ENCODE peak calls at places on chromosome 14, in nine cellular contexts. K, S, I, X, Y, D, P, U and J are unnamed samples.
A peak's percentile ranks its signal among the peaks of the same experiment; 100 is the strongest.

GRCh38 chr14:90850487-90850886 is 34.3 kb upstream of the TTC7B start:
- DNase-seq in K (peak; percentile 59), S (no peak), I (peak; percentile 83), X (peak; percentile 58), Y (no peak), D (peak; percentile 29), P (no peak), U (no peak), J (no peak)

GRCh38 chr14:91405241-91405721 is 12.3 kb downstream of the CCDC88C start:
- DNase-seq in K (no peak), S (no peak), I (no peak), X (no peak), Y (no peak), D (no peak), P (no peak), U (no peak), J (no peak)

GRCh38 chr14:77097006-77097688 is 911 bp upstream of the CIPC start:
- DNase-seq in K (no peak), S (no peak), I (peak; percentile 57), X (peak; percentile 23), Y (no peak), D (peak; percentile 66), P (no peak), U (no peak), J (no peak)

GRCh38 chr14:53355581-53356112 is 202.5 kb upstream of the DDHD1 start:
- DNase-seq in K (peak; percentile 4), S (no peak), I (peak; percentile 54), X (peak; percentile 37), Y (no peak), D (peak; percentile 91), P (no peak), U (no peak), J (no peak)

GRCh38 chr14:70890842-70891442 is 16.3 kb upstream of the PCNX1 start:
- DNase-seq in K (no peak), S (no peak), I (no peak), X (no peak), Y (no peak), D (no peak), P (peak; percentile 22), U (no peak), J (no peak)

GRCh38 chr14:56855891-56856461 is 45.7 kb upstream of the OTX2 start:
- DNase-seq in K (no peak), S (no peak), I (no peak), X (no peak), Y (no peak), D (no peak), P (no peak), U (no peak), J (no peak)

GRCh38 chr14:34826661-34827060 is 48.5 kb downstream of the BAZ1A start:
- DNase-seq in K (no peak), S (no peak), I (peak; percentile 59), X (peak; percentile 38), Y (no peak), D (peak; percentile 35), P (no peak), U (no peak), J (no peak)

GRCh38 chr14:104580961-104581360 is 1.4 kb downstream of the C14orf180 start:
- DNase-seq in K (no peak), S (peak; percentile 72), I (peak; percentile 31), X (peak; percentile 46), Y (peak; percentile 27), D (no peak), P (peak; percentile 81), U (no peak), J (no peak)

GRCh38 chr14:104439625-104440024 is 139.9 kb upstream of the C14orf180 start:
- DNase-seq in K (no peak), S (no peak), I (no peak), X (no peak), Y (no peak), D (no peak), P (no peak), U (no peak), J (no peak)

GRCh38 chr14:104388011-104388521 is 191.5 kb upstream of the C14orf180 start:
- DNase-seq in K (peak; percentile 2), S (no peak), I (no peak), X (no peak), Y (no peak), D (no peak), P (no peak), U (no peak), J (no peak)

GRCh38 chr14:36317650-36318049 is 2.8 kb downstream of the MBIP start:
- DNase-seq in K (no peak), S (no peak), I (peak; percentile 21), X (peak; percentile 36), Y (no peak), D (no peak), P (no peak), U (no peak), J (no peak)

GRCh38 chr14:49954171-49954631 is 61.3 kb downstream of the ARF6 start:
- DNase-seq in K (no peak), S (peak; percentile 56), I (peak; percentile 68), X (no peak), Y (no peak), D (peak; percentile 46), P (no peak), U (no peak), J (peak; percentile 38)

GRCh38 chr14:63901434-63902085 is 48.8 kb downstream of the SYNE2 start:
- DNase-seq in K (no peak), S (no peak), I (peak; percentile 84), X (peak; percentile 86), Y (no peak), D (peak; percentile 91), P (no peak), U (no peak), J (peak; percentile 57)

DNA sequence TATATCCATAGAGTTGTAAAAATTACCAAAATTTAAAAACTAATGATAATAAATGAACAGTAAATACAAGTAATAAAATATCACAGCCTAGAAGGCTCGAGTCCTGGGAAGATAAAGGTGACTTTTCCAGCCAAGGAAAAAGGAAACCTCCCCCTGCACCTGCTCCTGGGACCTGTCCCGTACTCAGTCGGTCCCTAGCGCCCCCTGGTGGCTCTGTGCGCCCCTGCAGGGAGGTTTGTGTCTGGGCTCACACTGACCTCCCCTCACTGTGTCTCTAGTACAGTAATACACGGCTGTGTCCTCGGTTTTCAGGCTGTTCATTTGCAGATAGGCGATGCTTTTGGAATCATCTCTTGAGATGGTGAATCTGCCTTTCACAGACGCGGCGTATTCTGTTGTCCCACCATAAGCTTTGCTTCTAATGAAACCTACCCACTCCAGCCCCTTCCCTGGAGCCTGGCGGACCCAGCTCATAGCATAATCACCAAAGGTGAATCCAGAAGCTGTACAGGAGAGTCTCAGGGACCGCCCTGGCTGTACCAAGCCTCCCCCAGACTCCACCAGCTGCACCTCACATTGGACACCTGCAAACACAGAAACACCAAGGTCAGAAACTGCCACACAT is 1030.4 kb downstream of the TMEM121 start:
- DNase-seq in K (no peak), S (no peak), I (peak; percentile 4), X (peak; percentile 68), Y (peak; percentile 28), D (no peak), P (peak; percentile 79), U (no peak), J (no peak)
- TF ChIP-seq CTCF in K (no peak), S (peak; percentile 19), I (peak; percentile 35), X (peak; percentile 86), Y (peak; percentile 49), D (peak; percentile 27), P (peak; percentile 84), U (no peak), J (no peak)

GRCh38 chr14:69363055-69363454 is 35.0 kb downstream of the ERH start:
- DNase-seq in K (peak; percentile 34), S (peak; percentile 66), I (peak; percentile 48), X (no peak), Y (peak; percentile 42), D (peak; percentile 61), P (peak; percentile 67), U (no peak), J (peak; percentile 29)
- TF ChIP-seq CTCF in K (no peak), S (peak; percentile 37), I (peak; percentile 67), X (no peak), Y (peak; percentile 57), D (peak; percentile 75), P (peak; percentile 57), U (peak; percentile 16), J (peak; percentile 85)

DNA sequence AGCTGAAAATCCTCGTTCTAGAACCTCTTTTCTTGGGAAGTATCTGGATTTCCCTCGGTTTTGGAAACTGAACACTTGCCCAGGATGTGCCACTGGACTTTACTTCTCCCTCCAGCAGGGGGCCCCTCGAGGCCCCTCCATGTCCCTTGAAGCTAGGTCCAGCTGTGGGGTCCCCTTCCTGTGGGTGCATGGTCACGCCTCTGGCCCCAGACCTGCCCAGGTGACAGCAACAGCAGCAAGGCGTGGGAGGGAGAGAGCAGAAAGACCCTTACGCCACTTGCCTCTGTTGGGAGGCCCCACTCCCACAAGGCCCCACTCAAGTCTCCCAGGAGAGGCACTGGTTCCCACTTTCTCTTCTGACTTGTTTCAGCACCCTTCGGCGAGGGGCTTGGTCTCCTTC is 3.1 kb downstream of the SLC25A29 start:
- DNase-seq in K (peak; percentile 44), S (no peak), I (peak; percentile 38), X (peak; percentile 50), Y (no peak), D (no peak), P (peak; percentile 53), U (no peak), J (no peak)
- TF ChIP-seq CTCF in K (peak; percentile 72), S (peak; percentile 50), I (peak; percentile 76), X (peak; percentile 44), Y (peak; percentile 48), D (peak; percentile 79), P (peak; percentile 85), U (no peak), J (peak; percentile 67)

DNA sequence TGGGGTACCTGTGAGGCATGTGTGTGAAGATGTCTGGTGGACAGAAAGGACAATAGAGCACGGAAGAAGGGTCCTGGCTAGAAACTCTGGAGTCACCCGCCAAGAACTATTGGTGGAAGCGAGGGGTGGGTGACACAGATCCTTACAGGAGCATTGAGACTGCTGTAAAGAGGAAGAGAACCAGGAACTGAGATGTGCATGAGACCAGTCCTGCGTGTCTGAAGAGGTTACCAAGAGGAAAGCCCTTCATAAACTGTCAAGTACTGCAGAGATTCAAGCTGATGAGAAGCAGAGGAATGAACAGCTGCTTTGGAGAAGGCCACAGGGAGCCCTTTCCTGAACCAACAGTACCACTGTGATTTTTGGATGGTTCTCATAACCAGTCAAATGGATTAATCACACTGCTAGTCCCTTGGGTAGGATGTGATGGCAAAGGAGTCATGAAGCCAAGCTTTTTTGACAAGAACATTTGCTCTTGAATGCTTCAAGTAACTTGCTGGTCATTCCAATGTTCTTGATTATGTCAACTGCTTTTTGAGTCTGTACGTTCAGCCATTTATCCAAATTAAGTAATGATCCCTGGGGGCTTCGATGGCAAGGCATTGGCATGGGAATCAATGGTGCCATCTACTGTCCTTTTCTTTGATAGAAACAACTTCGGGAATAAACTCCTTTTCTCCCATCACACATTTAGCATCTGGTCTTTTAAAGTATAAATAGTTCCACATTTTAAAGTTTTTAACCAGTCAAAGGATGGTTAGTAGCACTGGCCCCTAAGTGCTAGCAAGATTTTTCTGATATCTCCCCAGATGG is 42.9 kb downstream of the GPR135 start:
- DNase-seq in K (no peak), S (no peak), I (peak; percentile 59), X (no peak), Y (no peak), D (no peak), P (no peak), U (no peak), J (no peak)
- TF ChIP-seq CTCF in K (no peak), S (no peak), I (peak; percentile 17), X (peak; percentile 29), Y (peak; percentile 24), D (peak; percentile 26), P (peak; percentile 44), U (no peak), J (peak; percentile 1)

GRCh38 chr14:100903672-100904185 is at the start of gene RTL1:
- DNase-seq in K (no peak), S (no peak), I (no peak), X (no peak), Y (peak; percentile 22), D (no peak), P (no peak), U (peak; percentile 24), J (no peak)
- TF ChIP-seq CTCF in K (no peak), S (no peak), I (no peak), X (no peak), Y (no peak), D (no peak), P (no peak), U (no peak), J (no peak)